ENCODE peak calls at places on chromosomes 6 and 20, in four cellular contexts. One of them, this sample, is unnamed.
A peak's percentile ranks its signal among the peaks of the same experiment; 100 is the strongest.

GRCh38 chr6:77638129-77638830 is 14.6 kb upstream of the MEI4 start:
- DNase-seq in CD4-positive, CD25-positive, alpha-beta regulatory T cell: no peak
- DNase-seq in stimulated activated CD4-positive, alpha-beta T cell treated with anti-CD3 and anti-CD28 coated beads, Interleukin-2, amount 100 ng/mL, for 48 hours: no peak
- DNase-seq in activated T-helper 1 cell treated with Interleukin-2 at 50 U/mL for 16 hours: no peak
- DNase-seq in this sample: no peak

GRCh38 chr6:47836639-47837038 is 54.8 kb downstream of the OPN5 start:
- DNase-seq in CD4-positive, CD25-positive, alpha-beta regulatory T cell: no peak
- DNase-seq in stimulated activated CD4-positive, alpha-beta T cell treated with anti-CD3 and anti-CD28 coated beads, Interleukin-2, amount 100 ng/mL, for 48 hours: no peak
- DNase-seq in activated T-helper 1 cell treated with Interleukin-2 at 50 U/mL for 16 hours: no peak
- DNase-seq in this sample: no peak

GRCh38 chr6:16929814-16930213 is 168.6 kb upstream of the ATXN1 start:
- DNase-seq in CD4-positive, CD25-positive, alpha-beta regulatory T cell: no peak
- DNase-seq in stimulated activated CD4-positive, alpha-beta T cell treated with anti-CD3 and anti-CD28 coated beads, Interleukin-2, amount 100 ng/mL, for 48 hours: no peak
- DNase-seq in activated T-helper 1 cell treated with Interleukin-2 at 50 U/mL for 16 hours: no peak
- DNase-seq in this sample: no peak

GRCh38 chr6:125513978-125514377 is 212.2 kb upstream of the HDDC2 start:
- DNase-seq in CD4-positive, CD25-positive, alpha-beta regulatory T cell: no peak
- DNase-seq in stimulated activated CD4-positive, alpha-beta T cell treated with anti-CD3 and anti-CD28 coated beads, Interleukin-2, amount 100 ng/mL, for 48 hours: no peak
- DNase-seq in activated T-helper 1 cell treated with Interleukin-2 at 50 U/mL for 16 hours: no peak
- DNase-seq in this sample: no peak

GRCh38 chr6:157060440-157060949 is 262.8 kb downstream of the TMEM242 start:
- DNase-seq in CD4-positive, CD25-positive, alpha-beta regulatory T cell: no peak
- DNase-seq in stimulated activated CD4-positive, alpha-beta T cell treated with anti-CD3 and anti-CD28 coated beads, Interleukin-2, amount 100 ng/mL, for 48 hours: no peak
- DNase-seq in activated T-helper 1 cell treated with Interleukin-2 at 50 U/mL for 16 hours: no peak
- DNase-seq in this sample: no peak

GRCh38 chr6:3592371-3592941 is 135.6 kb upstream of the SLC22A23 start:
- DNase-seq in CD4-positive, CD25-positive, alpha-beta regulatory T cell: no peak
- DNase-seq in stimulated activated CD4-positive, alpha-beta T cell treated with anti-CD3 and anti-CD28 coated beads, Interleukin-2, amount 100 ng/mL, for 48 hours: no peak
- DNase-seq in activated T-helper 1 cell treated with Interleukin-2 at 50 U/mL for 16 hours: no peak
- DNase-seq in this sample: no peak

GRCh38 chr6:7726416-7727149 is 684 bp downstream of the BMP6 start:
- DNase-seq in CD4-positive, CD25-positive, alpha-beta regulatory T cell: no peak
- DNase-seq in stimulated activated CD4-positive, alpha-beta T cell treated with anti-CD3 and anti-CD28 coated beads, Interleukin-2, amount 100 ng/mL, for 48 hours: peak; percentile 2
- DNase-seq in activated T-helper 1 cell treated with Interleukin-2 at 50 U/mL for 16 hours: no peak
- DNase-seq in this sample: no peak

GRCh38 chr20:20412750-20413149 is 44.8 kb downstream of the INSM1 start:
- DNase-seq in CD4-positive, CD25-positive, alpha-beta regulatory T cell: no peak
- DNase-seq in stimulated activated CD4-positive, alpha-beta T cell treated with anti-CD3 and anti-CD28 coated beads, Interleukin-2, amount 100 ng/mL, for 48 hours: peak; percentile 11
- DNase-seq in activated T-helper 1 cell treated with Interleukin-2 at 50 U/mL for 16 hours: no peak
- DNase-seq in this sample: no peak

GRCh38 chr20:5039255-5039657 is 37.9 kb upstream of the SLC23A2 start:
- DNase-seq in CD4-positive, CD25-positive, alpha-beta regulatory T cell: peak; percentile 33
- DNase-seq in stimulated activated CD4-positive, alpha-beta T cell treated with anti-CD3 and anti-CD28 coated beads, Interleukin-2, amount 100 ng/mL, for 48 hours: peak; percentile 11
- DNase-seq in activated T-helper 1 cell treated with Interleukin-2 at 50 U/mL for 16 hours: peak; percentile 4
- DNase-seq in this sample: no peak

GRCh38 chr6:118678866-118679265 is 27.5 kb upstream of the CEP85L start:
- DNase-seq in CD4-positive, CD25-positive, alpha-beta regulatory T cell: no peak
- DNase-seq in stimulated activated CD4-positive, alpha-beta T cell treated with anti-CD3 and anti-CD28 coated beads, Interleukin-2, amount 100 ng/mL, for 48 hours: no peak
- DNase-seq in activated T-helper 1 cell treated with Interleukin-2 at 50 U/mL for 16 hours: no peak
- DNase-seq in this sample: no peak

GRCh38 chr6:108002365-108003221 is 44.6 kb upstream of the SEC63 start:
- DNase-seq in CD4-positive, CD25-positive, alpha-beta regulatory T cell: no peak
- DNase-seq in stimulated activated CD4-positive, alpha-beta T cell treated with anti-CD3 and anti-CD28 coated beads, Interleukin-2, amount 100 ng/mL, for 48 hours: no peak
- DNase-seq in activated T-helper 1 cell treated with Interleukin-2 at 50 U/mL for 16 hours: no peak
- DNase-seq in this sample: peak; percentile 35

GRCh38 chr6:12449447-12449846 is 159.3 kb downstream of the EDN1 start:
- DNase-seq in CD4-positive, CD25-positive, alpha-beta regulatory T cell: no peak
- DNase-seq in stimulated activated CD4-positive, alpha-beta T cell treated with anti-CD3 and anti-CD28 coated beads, Interleukin-2, amount 100 ng/mL, for 48 hours: no peak
- DNase-seq in activated T-helper 1 cell treated with Interleukin-2 at 50 U/mL for 16 hours: no peak
- DNase-seq in this sample: no peak

GRCh38 chr6:166173292-166173951 is 5.8 kb upstream of the TBXT start:
- DNase-seq in CD4-positive, CD25-positive, alpha-beta regulatory T cell: no peak
- DNase-seq in stimulated activated CD4-positive, alpha-beta T cell treated with anti-CD3 and anti-CD28 coated beads, Interleukin-2, amount 100 ng/mL, for 48 hours: no peak
- DNase-seq in activated T-helper 1 cell treated with Interleukin-2 at 50 U/mL for 16 hours: no peak
- DNase-seq in this sample: peak; percentile 73

GRCh38 chr20:2887715-2888114 is 14.4 kb downstream of the PTPRA start:
- DNase-seq in CD4-positive, CD25-positive, alpha-beta regulatory T cell: no peak
- DNase-seq in stimulated activated CD4-positive, alpha-beta T cell treated with anti-CD3 and anti-CD28 coated beads, Interleukin-2, amount 100 ng/mL, for 48 hours: no peak
- DNase-seq in activated T-helper 1 cell treated with Interleukin-2 at 50 U/mL for 16 hours: no peak
- DNase-seq in this sample: no peak

GRCh38 chr6:75201076-75201475 is 4.8 kb downstream of the COL12A1 start:
- DNase-seq in CD4-positive, CD25-positive, alpha-beta regulatory T cell: no peak
- DNase-seq in stimulated activated CD4-positive, alpha-beta T cell treated with anti-CD3 and anti-CD28 coated beads, Interleukin-2, amount 100 ng/mL, for 48 hours: no peak
- DNase-seq in activated T-helper 1 cell treated with Interleukin-2 at 50 U/mL for 16 hours: no peak
- DNase-seq in this sample: no peak

GRCh38 chr6:43254138-43254817 is 11.0 kb downstream of the TTBK1 start:
- DNase-seq in CD4-positive, CD25-positive, alpha-beta regulatory T cell: no peak
- DNase-seq in stimulated activated CD4-positive, alpha-beta T cell treated with anti-CD3 and anti-CD28 coated beads, Interleukin-2, amount 100 ng/mL, for 48 hours: no peak
- DNase-seq in activated T-helper 1 cell treated with Interleukin-2 at 50 U/mL for 16 hours: no peak
- DNase-seq in this sample: no peak

GRCh38 chr6:63351995-63352586 is 32.3 kb upstream of the LGSN start:
- DNase-seq in CD4-positive, CD25-positive, alpha-beta regulatory T cell: peak; percentile 24
- DNase-seq in stimulated activated CD4-positive, alpha-beta T cell treated with anti-CD3 and anti-CD28 coated beads, Interleukin-2, amount 100 ng/mL, for 48 hours: no peak
- DNase-seq in activated T-helper 1 cell treated with Interleukin-2 at 50 U/mL for 16 hours: no peak
- DNase-seq in this sample: peak; percentile 44

GRCh38 chr6:170043150-170043819 is 247.6 kb downstream of the DLL1 start:
- DNase-seq in CD4-positive, CD25-positive, alpha-beta regulatory T cell: no peak
- DNase-seq in stimulated activated CD4-positive, alpha-beta T cell treated with anti-CD3 and anti-CD28 coated beads, Interleukin-2, amount 100 ng/mL, for 48 hours: no peak
- DNase-seq in activated T-helper 1 cell treated with Interleukin-2 at 50 U/mL for 16 hours: no peak
- DNase-seq in this sample: no peak

GRCh38 chr20:60242836-60243520 is 284.8 kb downstream of the CDH26 start:
- DNase-seq in CD4-positive, CD25-positive, alpha-beta regulatory T cell: no peak
- DNase-seq in stimulated activated CD4-positive, alpha-beta T cell treated with anti-CD3 and anti-CD28 coated beads, Interleukin-2, amount 100 ng/mL, for 48 hours: no peak
- DNase-seq in activated T-helper 1 cell treated with Interleukin-2 at 50 U/mL for 16 hours: no peak
- DNase-seq in this sample: no peak

GRCh38 chr6:140909156-140909555 is 1223.6 kb upstream of the GJE1 start:
- DNase-seq in CD4-positive, CD25-positive, alpha-beta regulatory T cell: no peak
- DNase-seq in stimulated activated CD4-positive, alpha-beta T cell treated with anti-CD3 and anti-CD28 coated beads, Interleukin-2, amount 100 ng/mL, for 48 hours: no peak
- DNase-seq in activated T-helper 1 cell treated with Interleukin-2 at 50 U/mL for 16 hours: no peak
- DNase-seq in this sample: no peak

GRCh38 chr6:35948725-35949124 is 27.8 kb upstream of the SRPK1 start:
- DNase-seq in CD4-positive, CD25-positive, alpha-beta regulatory T cell: peak; percentile 27
- DNase-seq in stimulated activated CD4-positive, alpha-beta T cell treated with anti-CD3 and anti-CD28 coated beads, Interleukin-2, amount 100 ng/mL, for 48 hours: no peak
- DNase-seq in activated T-helper 1 cell treated with Interleukin-2 at 50 U/mL for 16 hours: no peak
- DNase-seq in this sample: peak; percentile 65

GRCh38 chr20:45611054-45611453 is 18.5 kb upstream of the WFDC10A start:
- DNase-seq in CD4-positive, CD25-positive, alpha-beta regulatory T cell: peak; percentile 7
- DNase-seq in stimulated activated CD4-positive, alpha-beta T cell treated with anti-CD3 and anti-CD28 coated beads, Interleukin-2, amount 100 ng/mL, for 48 hours: peak; percentile 19
- DNase-seq in activated T-helper 1 cell treated with Interleukin-2 at 50 U/mL for 16 hours: no peak
- DNase-seq in this sample: no peak

GRCh38 chr6:118776607-118777549 is 117.1 kb upstream of the ASF1A start:
- DNase-seq in CD4-positive, CD25-positive, alpha-beta regulatory T cell: peak; percentile 84
- DNase-seq in stimulated activated CD4-positive, alpha-beta T cell treated with anti-CD3 and anti-CD28 coated beads, Interleukin-2, amount 100 ng/mL, for 48 hours: peak; percentile 51
- DNase-seq in activated T-helper 1 cell treated with Interleukin-2 at 50 U/mL for 16 hours: peak; percentile 33
- DNase-seq in this sample: peak; percentile 83

GRCh38 chr6:150417899-150418824 is 49.4 kb downstream of the IYD start:
- DNase-seq in CD4-positive, CD25-positive, alpha-beta regulatory T cell: peak; percentile 63
- DNase-seq in stimulated activated CD4-positive, alpha-beta T cell treated with anti-CD3 and anti-CD28 coated beads, Interleukin-2, amount 100 ng/mL, for 48 hours: no peak
- DNase-seq in activated T-helper 1 cell treated with Interleukin-2 at 50 U/mL for 16 hours: no peak
- DNase-seq in this sample: peak; percentile 93

GRCh38 chr6:44898296-44898930 is 429.7 kb upstream of the RUNX2 start:
- DNase-seq in CD4-positive, CD25-positive, alpha-beta regulatory T cell: no peak
- DNase-seq in stimulated activated CD4-positive, alpha-beta T cell treated with anti-CD3 and anti-CD28 coated beads, Interleukin-2, amount 100 ng/mL, for 48 hours: no peak
- DNase-seq in activated T-helper 1 cell treated with Interleukin-2 at 50 U/mL for 16 hours: no peak
- DNase-seq in this sample: no peak

GRCh38 chr6:162999575-163000285 is 272.0 kb downstream of the PACRG start:
- DNase-seq in CD4-positive, CD25-positive, alpha-beta regulatory T cell: no peak
- DNase-seq in stimulated activated CD4-positive, alpha-beta T cell treated with anti-CD3 and anti-CD28 coated beads, Interleukin-2, amount 100 ng/mL, for 48 hours: no peak
- DNase-seq in activated T-helper 1 cell treated with Interleukin-2 at 50 U/mL for 16 hours: no peak
- DNase-seq in this sample: no peak

GRCh38 chr6:385614-386013 is 5.9 kb upstream of the IRF4 start:
- DNase-seq in CD4-positive, CD25-positive, alpha-beta regulatory T cell: no peak
- DNase-seq in stimulated activated CD4-positive, alpha-beta T cell treated with anti-CD3 and anti-CD28 coated beads, Interleukin-2, amount 100 ng/mL, for 48 hours: no peak
- DNase-seq in activated T-helper 1 cell treated with Interleukin-2 at 50 U/mL for 16 hours: no peak
- DNase-seq in this sample: no peak

GRCh38 chr6:41442800-41443501 is 103.2 kb upstream of the FOXP4 start:
- DNase-seq in CD4-positive, CD25-positive, alpha-beta regulatory T cell: no peak
- DNase-seq in stimulated activated CD4-positive, alpha-beta T cell treated with anti-CD3 and anti-CD28 coated beads, Interleukin-2, amount 100 ng/mL, for 48 hours: peak; percentile 32
- DNase-seq in activated T-helper 1 cell treated with Interleukin-2 at 50 U/mL for 16 hours: no peak
- DNase-seq in this sample: no peak

GRCh38 chr6:101722991-101723579 is 329.6 kb downstream of the GRIK2 start:
- DNase-seq in CD4-positive, CD25-positive, alpha-beta regulatory T cell: no peak
- DNase-seq in stimulated activated CD4-positive, alpha-beta T cell treated with anti-CD3 and anti-CD28 coated beads, Interleukin-2, amount 100 ng/mL, for 48 hours: no peak
- DNase-seq in activated T-helper 1 cell treated with Interleukin-2 at 50 U/mL for 16 hours: no peak
- DNase-seq in this sample: no peak

GRCh38 chr6:4533576-4533975 is 242.6 kb upstream of the CDYL start:
- DNase-seq in CD4-positive, CD25-positive, alpha-beta regulatory T cell: no peak
- DNase-seq in stimulated activated CD4-positive, alpha-beta T cell treated with anti-CD3 and anti-CD28 coated beads, Interleukin-2, amount 100 ng/mL, for 48 hours: no peak
- DNase-seq in activated T-helper 1 cell treated with Interleukin-2 at 50 U/mL for 16 hours: no peak
- DNase-seq in this sample: no peak

GRCh38 chr6:5728726-5729434 is 277.8 kb downstream of the NRN1 start:
- DNase-seq in CD4-positive, CD25-positive, alpha-beta regulatory T cell: no peak
- DNase-seq in stimulated activated CD4-positive, alpha-beta T cell treated with anti-CD3 and anti-CD28 coated beads, Interleukin-2, amount 100 ng/mL, for 48 hours: no peak
- DNase-seq in activated T-helper 1 cell treated with Interleukin-2 at 50 U/mL for 16 hours: no peak
- DNase-seq in this sample: peak; percentile 48

GRCh38 chr20:23126281-23127061 is 40.3 kb upstream of the CD93 start:
- DNase-seq in CD4-positive, CD25-positive, alpha-beta regulatory T cell: no peak
- DNase-seq in stimulated activated CD4-positive, alpha-beta T cell treated with anti-CD3 and anti-CD28 coated beads, Interleukin-2, amount 100 ng/mL, for 48 hours: no peak
- DNase-seq in activated T-helper 1 cell treated with Interleukin-2 at 50 U/mL for 16 hours: no peak
- DNase-seq in this sample: peak; percentile 67

GRCh38 chr6:1678966-1679690 is 69.4 kb downstream of the FOXC1 start:
- DNase-seq in CD4-positive, CD25-positive, alpha-beta regulatory T cell: no peak
- DNase-seq in stimulated activated CD4-positive, alpha-beta T cell treated with anti-CD3 and anti-CD28 coated beads, Interleukin-2, amount 100 ng/mL, for 48 hours: no peak
- DNase-seq in activated T-helper 1 cell treated with Interleukin-2 at 50 U/mL for 16 hours: no peak
- DNase-seq in this sample: no peak

GRCh38 chr6:158262082-158262481 is 50.2 kb upstream of the TULP4 start:
- DNase-seq in CD4-positive, CD25-positive, alpha-beta regulatory T cell: no peak
- DNase-seq in stimulated activated CD4-positive, alpha-beta T cell treated with anti-CD3 and anti-CD28 coated beads, Interleukin-2, amount 100 ng/mL, for 48 hours: no peak
- DNase-seq in activated T-helper 1 cell treated with Interleukin-2 at 50 U/mL for 16 hours: no peak
- DNase-seq in this sample: no peak

GRCh38 chr6:35640017-35640664 is 48.6 kb downstream of the FKBP5 start:
- DNase-seq in CD4-positive, CD25-positive, alpha-beta regulatory T cell: peak; percentile 12
- DNase-seq in stimulated activated CD4-positive, alpha-beta T cell treated with anti-CD3 and anti-CD28 coated beads, Interleukin-2, amount 100 ng/mL, for 48 hours: no peak
- DNase-seq in activated T-helper 1 cell treated with Interleukin-2 at 50 U/mL for 16 hours: no peak
- DNase-seq in this sample: peak; percentile 35

GRCh38 chr20:2804041-2804828 is 3.8 kb upstream of the CPXM1 start:
- DNase-seq in CD4-positive, CD25-positive, alpha-beta regulatory T cell: no peak
- DNase-seq in stimulated activated CD4-positive, alpha-beta T cell treated with anti-CD3 and anti-CD28 coated beads, Interleukin-2, amount 100 ng/mL, for 48 hours: no peak
- DNase-seq in activated T-helper 1 cell treated with Interleukin-2 at 50 U/mL for 16 hours: no peak
- DNase-seq in this sample: no peak

GRCh38 chr6:112037783-112038216 is 16.1 kb upstream of the CCN6 start:
- DNase-seq in CD4-positive, CD25-positive, alpha-beta regulatory T cell: no peak
- DNase-seq in stimulated activated CD4-positive, alpha-beta T cell treated with anti-CD3 and anti-CD28 coated beads, Interleukin-2, amount 100 ng/mL, for 48 hours: no peak
- DNase-seq in activated T-helper 1 cell treated with Interleukin-2 at 50 U/mL for 16 hours: no peak
- DNase-seq in this sample: no peak

GRCh38 chr6:157223486-157223885 is 99.8 kb downstream of the TMEM242 start:
- DNase-seq in CD4-positive, CD25-positive, alpha-beta regulatory T cell: no peak
- DNase-seq in stimulated activated CD4-positive, alpha-beta T cell treated with anti-CD3 and anti-CD28 coated beads, Interleukin-2, amount 100 ng/mL, for 48 hours: no peak
- DNase-seq in activated T-helper 1 cell treated with Interleukin-2 at 50 U/mL for 16 hours: no peak
- DNase-seq in this sample: no peak

This sample was measured in Karpas-422.